ENCODE peak calls at places on chromosomes 7 and 10, in five cellular contexts. L is PC-3, B is astrocyte of the spinal cord, Z is fibroblast of lung, C is neural crest cell. P is an unnamed sample.

GRCh38 chr10:115850666-115851065 is 422.3 kb downstream of the GFRA1 start:
- DNase-seq in L (no peak), B (no peak), Z (no peak), C (no peak), P (no peak)

GRCh38 chr10:46268076-46268881 is 18.5 kb upstream of the ANTXRL start:
- DNase-seq in L (no peak), B (no peak), Z (no peak), C (no peak), P (no peak)

GRCh38 chr10:7161484-7162283 is 249.2 kb downstream of the SFMBT2 start:
- DNase-seq in L (no peak), B (no peak), Z (peak; percentile 49), C (no peak), P (no peak)

GRCh38 chr10:86348321-86349210 is 18.0 kb downstream of the GRID1 start:
- DNase-seq in L (peak; percentile 20), B (no peak), Z (no peak), C (no peak), P (no peak)

GRCh38 chr7:157297071-157297638 is 39.6 kb upstream of the DNAJB6 start:
- DNase-seq in L (no peak), B (no peak), Z (no peak), C (no peak), P (no peak)

GRCh38 chr7:151448261-151449252 is 8.6 kb upstream of the CRYGN start:
- DNase-seq in L (peak; percentile 66), B (peak; percentile 66), Z (peak; percentile 68), C (peak; percentile 80), P (peak; percentile 70)

GRCh38 chr10:64118736-64119135 is 597.5 kb downstream of the REEP3 start:
- DNase-seq in L (no peak), B (no peak), Z (no peak), C (no peak), P (no peak)

GRCh38 chr7:98771519-98772241 is 98.1 kb downstream of the TMEM130 start:
- DNase-seq in L (no peak), B (peak; percentile 49), Z (peak; percentile 62), C (peak; percentile 9), P (no peak)

GRCh38 chr7:112228632-112229031 is 22.1 kb downstream of the ZNF277 start:
- DNase-seq in L (no peak), B (no peak), Z (no peak), C (no peak), P (no peak)

GRCh38 chr10:5628798-5629788 is 37.3 kb downstream of the ASB13 start:
- DNase-seq in L (peak; percentile 29), B (peak; percentile 61), Z (peak; percentile 66), C (no peak), P (no peak)

GRCh38 chr10:60139798-60140566 is 233.6 kb upstream of the CCDC6 start:
- DNase-seq in L (peak; percentile 89), B (peak; percentile 71), Z (peak; percentile 78), C (no peak), P (no peak)

GRCh38 chr7:78605131-78605530 is 806.6 kb downstream of the PHTF2 start:
- DNase-seq in L (no peak), B (no peak), Z (peak; percentile 2), C (no peak), P (no peak)

GRCh38 chr7:27173412-27174076 is 576 bp downstream of the HOXA10 start:
- DNase-seq in L (no peak), B (no peak), Z (no peak), C (no peak), P (peak; percentile 86)

GRCh38 chr7:116543664-116544063 is 18.8 kb downstream of the CAV1 start:
- DNase-seq in L (peak; percentile 50), B (peak; percentile 48), Z (peak; percentile 61), C (no peak), P (no peak)

GRCh38 chr7:80680159-80680903 is 41.9 kb downstream of the CD36 start:
- DNase-seq in L (no peak), B (no peak), Z (no peak), C (no peak), P (no peak)

GRCh38 chr10:76618641-76619040 is 1019.0 kb downstream of the KCNMA1 start:
- DNase-seq in L (no peak), B (no peak), Z (no peak), C (no peak), P (no peak)

GRCh38 chr10:124322191-124322980 is 96.3 kb downstream of the OAT start:
- DNase-seq in L (no peak), B (no peak), Z (no peak), C (no peak), P (no peak)

GRCh38 chr7:92461027-92462003 is 14.0 kb downstream of the GATAD1 start:
- DNase-seq in L (peak; percentile 61), B (peak; percentile 51), Z (peak; percentile 56), C (peak; percentile 28), P (no peak)

GRCh38 chr10:11017575-11018425 is at the start of gene CELF2:
- DNase-seq in L (no peak), B (no peak), Z (no peak), C (peak; percentile 53), P (no peak)

GRCh38 chr7:158976468-158976848 is 120.1 kb downstream of the DYNC2I1 start:
- DNase-seq in L (no peak), B (no peak), Z (no peak), C (no peak), P (no peak)

GRCh38 chr10:72011016-72011415 is 46.8 kb downstream of the CHST3 start:
- DNase-seq in L (no peak), B (no peak), Z (no peak), C (no peak), P (no peak)

GRCh38 chr10:126716366-126716765 is 45.9 kb upstream of the C10orf90 start:
- DNase-seq in L (no peak), B (no peak), Z (no peak), C (no peak), P (no peak)

GRCh38 chr10:60426425-60426824 is 36.8 kb upstream of the ANK3 start:
- DNase-seq in L (peak; percentile 98), B (peak; percentile 93), Z (peak; percentile 95), C (no peak), P (no peak)

GRCh38 chr10:118692911-118693310 is 61.9 kb downstream of the CACUL1 start:
- DNase-seq in L (peak; percentile 25), B (peak; percentile 85), Z (peak; percentile 92), C (no peak), P (no peak)

GRCh38 chr10:17409170-17409733 is 45.1 kb downstream of the ST8SIA6 start:
- DNase-seq in L (peak; percentile 36), B (peak; percentile 33), Z (peak; percentile 20), C (no peak), P (no peak)

GRCh38 chr10:12412671-12413368 is 63.5 kb downstream of the CAMK1D start:
- DNase-seq in L (no peak), B (no peak), Z (no peak), C (no peak), P (no peak)

GRCh38 chr7:70098133-70098561 is 499.9 kb downstream of the AUTS2 start:
- DNase-seq in L (no peak), B (peak; percentile 13), Z (no peak), C (no peak), P (no peak)

GRCh38 chr10:28291881-28292297 is 11.0 kb downstream of the MPP7 start:
- DNase-seq in L (peak; percentile 79), B (peak; percentile 82), Z (peak; percentile 61), C (no peak), P (no peak)

GRCh38 chr7:91263359-91264082 is 712 bp upstream of the FZD1 start:
- DNase-seq in L (peak; percentile 27), B (no peak), Z (peak; percentile 38), C (peak; percentile 24), P (peak; percentile 4)

GRCh38 chr7:48421357-48421756 is 250.1 kb downstream of the ABCA13 start:
- DNase-seq in L (peak; percentile 81), B (peak; percentile 89), Z (peak; percentile 51), C (no peak), P (no peak)

GRCh38 chr10:132678436-132679216 is 107.3 kb downstream of the NKX6-2 start:
- DNase-seq in L (no peak), B (no peak), Z (no peak), C (no peak), P (no peak)

GRCh38 chr10:51528527-51528926 is 170.9 kb downstream of the CSTF2T start:
- DNase-seq in L (no peak), B (no peak), Z (no peak), C (no peak), P (no peak)

GRCh38 chr10:14397069-14397468 is 66.3 kb upstream of the FRMD4A start:
- DNase-seq in L (peak; percentile 45), B (peak; percentile 98), Z (peak; percentile 97), C (no peak), P (no peak)

GRCh38 chr10:87531908-87532622 is 27.4 kb downstream of the MINPP1 start:
- DNase-seq in L (no peak), B (peak; percentile 69), Z (peak; percentile 85), C (no peak), P (no peak)

GRCh38 chr7:7771452-7771851 is 53.0 kb upstream of the RPA3 start:
- DNase-seq in L (no peak), B (no peak), Z (no peak), C (no peak), P (no peak)

GRCh38 chr7:31642681-31643115 is 44.3 kb upstream of the PPP1R17 start:
- DNase-seq in L (no peak), B (peak; percentile 1), Z (no peak), C (no peak), P (no peak)

GRCh38 chr10:21599582-21599981 is 65.5 kb downstream of the MLLT10 start:
- DNase-seq in L (no peak), B (no peak), Z (no peak), C (no peak), P (no peak)

DNA sequence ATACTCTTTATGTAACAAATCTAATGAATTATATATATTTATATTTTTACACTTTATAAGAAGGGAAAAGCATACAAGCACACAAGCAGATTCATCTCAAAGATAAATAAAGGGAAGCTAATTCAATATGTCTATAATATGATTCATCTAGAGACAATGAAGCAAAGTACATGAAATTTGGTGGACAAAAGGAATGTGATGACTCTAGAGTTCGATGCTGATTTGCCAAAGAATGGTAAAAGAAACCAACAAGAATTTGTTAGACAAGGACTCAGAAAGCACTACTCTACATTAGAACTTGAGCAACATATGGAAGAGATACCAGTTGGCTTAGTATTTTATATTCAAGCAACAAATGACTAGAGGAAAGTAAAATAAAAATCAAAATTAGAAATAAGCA is 536.5 kb upstream of the TEX47 start:
- DNase-seq in L (peak; percentile 23), B (peak; percentile 0), Z (no peak), C (no peak), P (no peak)
- TF ChIP-seq CTCF in L (no peak), B (no peak), Z (no peak), C (no peak), P (no peak)

GRCh38 chr7:40704172-40704571 is 569.4 kb downstream of the SUGCT start:
- DNase-seq in L (no peak), B (no peak), Z (no peak), C (no peak), P (no peak)
- TF ChIP-seq CTCF in L (peak; percentile 36), B (no peak), Z (no peak), C (no peak), P (no peak)

GRCh38 chr7:82594665-82595064 is 151.1 kb upstream of the CACNA2D1 start:
- DNase-seq in L (no peak), B (no peak), Z (peak; percentile 5), C (no peak), P (no peak)
- TF ChIP-seq CTCF in L (no peak), B (no peak), Z (no peak), C (no peak), P (no peak)

DNA sequence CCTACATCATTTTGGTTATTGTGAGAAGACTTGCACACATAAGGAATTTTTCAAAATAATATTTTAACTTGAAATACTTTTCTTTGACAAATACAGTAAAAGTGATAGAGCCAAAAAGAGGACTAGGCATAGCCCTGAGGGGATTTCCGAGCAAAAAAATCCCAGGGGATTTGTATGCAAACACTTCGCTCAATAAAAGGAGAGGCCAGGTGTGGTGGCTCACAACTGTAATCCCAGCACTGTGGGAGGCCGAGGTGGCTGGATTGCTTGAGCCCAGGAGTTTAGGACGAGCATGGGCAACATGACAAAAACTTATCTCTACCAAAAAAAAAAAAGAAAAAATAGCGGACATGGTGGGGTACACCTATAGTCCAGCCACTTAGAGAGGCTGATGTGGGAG is 193.0 kb downstream of the PCDH15 start:
- DNase-seq in L (no peak), B (no peak), Z (no peak), C (no peak), P (no peak)
- TF ChIP-seq CTCF in L (no peak), B (no peak), Z (no peak), C (no peak), P (no peak)

P was measured in B cell.